ENCODE peak calls at places on chromosomes 11 and 22, in four cellular contexts. Z, U, D and Y are unnamed samples.

GRCh38 chr22:27857441-27857840 is 55.9 kb upstream of the MN1 start:
- DNase-seq in Z (no peak), U (no peak), D (no peak), Y (no peak)

GRCh38 chr11:67114275-67114896 is 4.7 kb upstream of the KDM2A start:
- DNase-seq in Z (no peak), U (peak; percentile 22), D (no peak), Y (no peak)

GRCh38 chr11:76666408-76666807 is 4.1 kb downstream of the LRRC32 start:
- DNase-seq in Z (no peak), U (peak; percentile 29), D (no peak), Y (no peak)

GRCh38 chr11:46237248-46238077 is 40.0 kb upstream of the CREB3L1 start:
- DNase-seq in Z (peak; percentile 71), U (peak; percentile 54), D (no peak), Y (no peak)

GRCh38 chr11:114551060-114551459 is 8.6 kb downstream of the NXPE1 start:
- DNase-seq in Z (no peak), U (no peak), D (no peak), Y (no peak)

GRCh38 chr11:118605116-118605867 is 2.1 kb upstream of the PHLDB1 start:
- DNase-seq in Z (peak; percentile 64), U (no peak), D (no peak), Y (no peak)

GRCh38 chr11:2271327-2272240 is 1.2 kb upstream of the ASCL2 start:
- DNase-seq in Z (peak; percentile 24), U (no peak), D (no peak), Y (no peak)

GRCh38 chr11:70745451-70745850 is 347.1 kb downstream of the CTTN start:
- DNase-seq in Z (no peak), U (no peak), D (no peak), Y (no peak)

GRCh38 chr11:16194566-16194965 is 161.8 kb downstream of the SOX6 start:
- DNase-seq in Z (no peak), U (no peak), D (no peak), Y (no peak)

GRCh38 chr11:57787920-57788716 is 26.5 kb downstream of the CTNND1 start:
- DNase-seq in Z (no peak), U (no peak), D (peak; percentile 56), Y (no peak)

GRCh38 chr22:35630387-35630793 is 13.3 kb upstream of the MB start:
- DNase-seq in Z (no peak), U (no peak), D (no peak), Y (no peak)

GRCh38 chr11:107593941-107594340 is 3.0 kb downstream of the ELMOD1 start:
- DNase-seq in Z (no peak), U (no peak), D (no peak), Y (no peak)